ENCODE peak calls at places on chromosomes 7 and 10, in seven cellular contexts. One of them, this sample, is unnamed.

GRCh38 chr7:151566897-151567320 is 47.2 kb upstream of the RHEB start:
- DNase-seq in H1: no peak
- DNase-seq in GM12878: no peak
- DNase-seq in GM12892: no peak
- DNase-seq in HCT116: no peak
- DNase-seq in sigmoid colon: peak; percentile 70
- DNase-seq in GM12891: no peak
- DNase-seq in this sample: no peak

GRCh38 chr7:26376208-26376917 is 84.7 kb downstream of the SNX10 start:
- DNase-seq in GM12891: peak; percentile 40
- DNase-seq in HCT116: no peak
- DNase-seq in sigmoid colon: no peak
- DNase-seq in GM12878: no peak
- DNase-seq in GM12892: peak; percentile 31
- DNase-seq in H1: peak; percentile 95
- DNase-seq in this sample: no peak

GRCh38 chr10:73901261-73901660 is 9.7 kb upstream of the PLAU start:
- DNase-seq in sigmoid colon: no peak
- DNase-seq in H1: no peak
- DNase-seq in HCT116: no peak
- DNase-seq in GM12878: no peak
- DNase-seq in GM12892: no peak
- DNase-seq in GM12891: no peak
- DNase-seq in this sample: no peak

GRCh38 chr7:151687523-151688235 is 168.0 kb upstream of the RHEB start:
- DNase-seq in H1: no peak
- DNase-seq in GM12891: no peak
- DNase-seq in HCT116: peak; percentile 92
- DNase-seq in GM12878: no peak
- DNase-seq in sigmoid colon: peak; percentile 88
- DNase-seq in GM12892: no peak
- DNase-seq in this sample: peak; percentile 95

GRCh38 chr7:81430150-81430549 is 339.7 kb downstream of the HGF start:
- DNase-seq in GM12878: no peak
- DNase-seq in H1: no peak
- DNase-seq in GM12892: no peak
- DNase-seq in HCT116: no peak
- DNase-seq in sigmoid colon: no peak
- DNase-seq in GM12891: no peak
- DNase-seq in this sample: no peak

GRCh38 chr10:36441557-36441956 is 683.8 kb upstream of the ANKRD30A start:
- DNase-seq in H1: no peak
- DNase-seq in GM12892: no peak
- DNase-seq in HCT116: no peak
- DNase-seq in GM12878: no peak
- DNase-seq in GM12891: no peak
- DNase-seq in sigmoid colon: no peak
- DNase-seq in this sample: no peak

GRCh38 chr10:24590697-24591457 is 132.8 kb downstream of the ARHGAP21 start:
- DNase-seq in GM12892: no peak
- DNase-seq in GM12891: no peak
- DNase-seq in GM12878: no peak
- DNase-seq in H1: no peak
- DNase-seq in HCT116: no peak
- DNase-seq in sigmoid colon: no peak
- DNase-seq in this sample: no peak

GRCh38 chr10:118587881-118588651 is 7.4 kb downstream of the PRLHR start:
- DNase-seq in H1: no peak
- DNase-seq in GM12878: no peak
- DNase-seq in sigmoid colon: no peak
- DNase-seq in GM12891: no peak
- DNase-seq in HCT116: no peak
- DNase-seq in GM12892: no peak
- DNase-seq in this sample: no peak

GRCh38 chr7:140723574-140723973 is 27.1 kb downstream of the NDUFB2 start:
- DNase-seq in GM12891: no peak
- DNase-seq in H1: no peak
- DNase-seq in sigmoid colon: no peak
- DNase-seq in GM12878: no peak
- DNase-seq in HCT116: no peak
- DNase-seq in GM12892: no peak
- DNase-seq in this sample: no peak

GRCh38 chr10:70323697-70324340 is 40.0 kb upstream of the NPFFR1 start:
- DNase-seq in HCT116: no peak
- DNase-seq in GM12892: no peak
- DNase-seq in H1: peak; percentile 63
- DNase-seq in GM12891: no peak
- DNase-seq in GM12878: no peak
- DNase-seq in sigmoid colon: peak; percentile 65
- DNase-seq in this sample: no peak

GRCh38 chr7:157760004-157760730 is 423.4 kb downstream of the DNAJB6 start:
- DNase-seq in sigmoid colon: no peak
- DNase-seq in GM12892: no peak
- DNase-seq in GM12891: no peak
- DNase-seq in HCT116: peak; percentile 6
- DNase-seq in GM12878: no peak
- DNase-seq in H1: no peak
- DNase-seq in this sample: no peak

GRCh38 chr7:81470084-81470723 is 299.6 kb downstream of the HGF start:
- DNase-seq in GM12878: no peak
- DNase-seq in GM12892: no peak
- DNase-seq in H1: peak; percentile 69
- DNase-seq in GM12891: no peak
- DNase-seq in HCT116: peak; percentile 73
- DNase-seq in sigmoid colon: peak; percentile 85
- DNase-seq in this sample: no peak

GRCh38 chr10:48525113-48525512 is 79.8 kb downstream of the ARHGAP22 start:
- DNase-seq in GM12892: no peak
- DNase-seq in GM12891: no peak
- DNase-seq in H1: peak; percentile 33
- DNase-seq in HCT116: no peak
- DNase-seq in GM12878: no peak
- DNase-seq in sigmoid colon: no peak
- DNase-seq in this sample: no peak

GRCh38 chr10:48526846-48527505 is 77.9 kb downstream of the ARHGAP22 start:
- DNase-seq in HCT116: no peak
- DNase-seq in GM12891: no peak
- DNase-seq in GM12878: no peak
- DNase-seq in H1: no peak
- DNase-seq in GM12892: no peak
- DNase-seq in sigmoid colon: no peak
- DNase-seq in this sample: no peak

GRCh38 chr10:48527691-48528212 is 77.1 kb downstream of the ARHGAP22 start:
- DNase-seq in sigmoid colon: no peak
- DNase-seq in HCT116: no peak
- DNase-seq in GM12892: no peak
- DNase-seq in H1: no peak
- DNase-seq in GM12878: no peak
- DNase-seq in GM12891: no peak
- DNase-seq in this sample: no peak

GRCh38 chr10:48525956-48526355 is 78.9 kb downstream of the ARHGAP22 start:
- DNase-seq in HCT116: no peak
- DNase-seq in GM12878: no peak
- DNase-seq in sigmoid colon: no peak
- DNase-seq in GM12892: no peak
- DNase-seq in H1: peak; percentile 30
- DNase-seq in GM12891: no peak
- DNase-seq in this sample: no peak

GRCh38 chr10:48526371-48526821 is 78.5 kb downstream of the ARHGAP22 start:
- DNase-seq in GM12891: no peak
- DNase-seq in GM12878: no peak
- DNase-seq in H1: no peak
- DNase-seq in sigmoid colon: no peak
- DNase-seq in HCT116: no peak
- DNase-seq in GM12892: no peak
- DNase-seq in this sample: no peak
- TF ChIP-seq POLR2AphosphoS5 in GM12891: no peak
- TF ChIP-seq POLR2AphosphoS5 in GM12878: no peak
- TF ChIP-seq POLR2AphosphoS5 in H1: no peak
- TF ChIP-seq POLR2AphosphoS5 in sigmoid colon: peak; percentile 38
- TF ChIP-seq POLR2AphosphoS5 in HCT116: no peak
- TF ChIP-seq POLR2AphosphoS5 in GM12892: no peak
- TF ChIP-seq POLR2AphosphoS5 in this sample: no peak

DNA sequence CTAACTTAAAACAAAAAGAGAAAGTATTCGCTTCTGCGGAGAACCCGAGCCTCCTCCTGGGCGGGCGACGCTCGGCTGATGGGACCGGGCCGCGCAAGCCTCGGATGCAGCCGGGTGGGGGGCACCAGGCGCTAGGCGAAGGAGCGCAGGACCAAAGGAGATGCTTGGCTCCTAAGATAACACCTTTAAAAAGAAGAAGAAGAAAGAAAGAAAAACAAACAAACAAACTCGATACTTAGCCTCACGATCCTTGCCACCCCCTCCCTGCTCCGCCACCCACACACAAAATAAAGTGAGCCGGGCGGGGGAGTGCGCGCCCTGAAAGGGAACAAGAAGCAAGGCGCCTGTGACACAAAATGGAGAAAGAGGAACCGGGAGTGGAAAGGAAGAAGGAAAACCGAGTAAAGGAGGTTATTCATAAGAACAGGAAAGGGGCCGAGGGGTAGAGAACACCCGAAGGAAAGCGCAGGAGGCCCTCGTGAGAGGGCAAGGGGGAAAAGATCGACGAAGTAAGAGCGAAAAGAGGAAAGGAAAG is 34.0 kb upstream of the EBLN1 start:
- DNase-seq in GM12878: no peak
- DNase-seq in GM12891: peak; percentile 46
- DNase-seq in sigmoid colon: peak; percentile 79
- DNase-seq in GM12892: peak; percentile 43
- DNase-seq in HCT116: no peak
- DNase-seq in H1: peak; percentile 70
- DNase-seq in this sample: peak; percentile 94
- TF ChIP-seq POLR2A in GM12878: peak; percentile 62
- TF ChIP-seq POLR2A in GM12891: no peak
- TF ChIP-seq POLR2A in sigmoid colon: no peak
- TF ChIP-seq POLR2A in GM12892: no peak
- TF ChIP-seq POLR2A in HCT116: peak; percentile 29
- TF ChIP-seq POLR2A in H1: peak; percentile 43
- TF ChIP-seq POLR2A in this sample: no peak

DNA sequence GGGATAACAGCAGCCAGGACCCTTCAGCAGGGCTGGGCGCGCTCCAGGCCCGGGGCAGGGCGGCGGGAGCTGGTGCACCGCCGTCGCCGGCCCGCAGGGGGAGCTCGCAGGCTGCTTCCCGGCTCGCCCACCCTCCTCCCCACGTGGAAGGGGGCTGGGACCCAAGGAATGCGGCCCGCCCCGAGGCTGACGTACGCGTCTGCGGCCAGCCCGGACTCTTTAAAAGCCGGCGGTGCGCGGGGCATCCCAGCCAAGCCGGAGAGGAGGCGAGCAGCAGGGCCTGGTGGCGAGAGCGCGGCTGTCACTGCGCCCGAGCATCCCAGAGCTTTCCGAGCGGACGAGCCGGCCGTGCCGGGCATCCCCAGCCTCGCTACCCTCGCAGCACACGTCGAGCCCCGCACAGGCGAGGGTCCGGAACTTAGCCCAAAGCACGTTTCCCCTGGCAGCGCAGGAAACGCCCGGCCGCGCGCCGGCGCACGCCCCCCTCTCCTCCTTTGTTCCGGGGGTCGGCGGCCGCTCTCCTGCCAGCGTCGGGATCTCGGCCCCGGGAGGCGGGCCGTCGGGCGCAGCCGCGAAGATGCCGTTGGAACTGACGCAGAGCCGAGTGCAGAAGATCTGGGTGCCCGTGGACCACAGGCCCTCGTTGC is at the start of gene PFKFB3:
- DNase-seq in HCT116: peak; percentile 71
- DNase-seq in sigmoid colon: peak; percentile 98
- DNase-seq in GM12892: peak; percentile 84
- DNase-seq in H1: peak; percentile 99
- DNase-seq in GM12891: peak; percentile 96
- DNase-seq in GM12878: peak; percentile 59
- DNase-seq in this sample: peak; percentile 99
- TF ChIP-seq POLR2AphosphoS5 in HCT116: peak; percentile 96
- TF ChIP-seq POLR2AphosphoS5 in sigmoid colon: peak; percentile 100
- TF ChIP-seq POLR2AphosphoS5 in GM12892: peak; percentile 98
- TF ChIP-seq POLR2AphosphoS5 in H1: peak; percentile 98
- TF ChIP-seq POLR2AphosphoS5 in GM12891: peak; percentile 99
- TF ChIP-seq POLR2AphosphoS5 in GM12878: peak; percentile 99
- TF ChIP-seq POLR2AphosphoS5 in this sample: peak; percentile 100

DNA sequence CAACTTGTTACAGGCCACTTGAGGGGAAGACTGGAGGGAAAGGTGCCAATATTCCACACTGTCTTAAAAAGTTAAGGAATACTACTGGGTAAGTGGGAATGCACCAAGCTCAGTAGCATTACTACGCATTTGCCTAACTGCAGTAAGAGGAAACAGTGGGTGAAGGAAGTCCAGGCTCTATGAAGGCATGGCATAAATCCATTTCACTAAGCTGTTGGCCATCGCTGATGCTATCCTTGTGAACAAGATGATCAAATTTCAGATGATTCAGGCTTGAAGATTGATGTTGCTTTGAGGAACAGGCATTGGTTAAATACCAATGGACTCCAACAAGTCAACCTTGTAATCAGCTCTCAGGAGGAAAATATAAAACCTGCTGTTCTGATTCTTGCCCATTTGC is 44.2 kb upstream of the TES start:
- DNase-seq in GM12892: no peak
- DNase-seq in sigmoid colon: no peak
- DNase-seq in HCT116: no peak
- DNase-seq in GM12878: no peak
- DNase-seq in GM12891: no peak
- DNase-seq in H1: no peak
- DNase-seq in this sample: no peak
- TF ChIP-seq POLR2A in GM12892: no peak
- TF ChIP-seq POLR2A in sigmoid colon: no peak
- TF ChIP-seq POLR2A in HCT116: no peak
- TF ChIP-seq POLR2A in GM12878: no peak
- TF ChIP-seq POLR2A in GM12891: no peak
- TF ChIP-seq POLR2A in H1: no peak
- TF ChIP-seq POLR2A in this sample: no peak

This sample was measured in esophagus muscularis mucosa.